ENCODE peak calls at places on chromosomes 11 and 22, in seven cellular contexts. F is CD8-positive, alpha-beta memory T cell; C is H7; Q is trophoblast cell; I is GM10248; G is activated CD4-positive, alpha-beta T cell treated with anti-CD3 and anti-CD28 coated beads for 24 hours; E is activated naive CD4-positive, alpha-beta T cell. M is an unnamed sample.

GRCh38 chr11:50246699-50247098 is 214.0 kb downstream of the OR4C45 start:
- DNase-seq in F (no peak), Q (no peak), G (no peak), I (no peak), E (no peak), C (no peak), M (no peak)

GRCh38 chr22:39176067-39176621 is 23.7 kb upstream of the CBX7 start:
- DNase-seq in Q (peak), I (no peak), G (no peak), F (no peak), E (no peak), C (peak), M (peak)

GRCh38 chr11:1830119-1830499 is 4.7 kb upstream of the SYT8 start:
- DNase-seq in I (no peak), Q (no peak), G (no peak), C (no peak), F (no peak), E (no peak), M (no peak)

GRCh38 chr11:96967616-96968015 is 577.8 kb downstream of the JRKL start:
- DNase-seq in E (no peak), I (no peak), Q (peak), C (no peak), G (no peak), F (no peak), M (no peak)

GRCh38 chr11:122633219-122633829 is 22.2 kb upstream of the UBASH3B start:
- DNase-seq in I (peak), E (no peak), Q (peak), G (no peak), F (no peak), C (peak), M (peak)

GRCh38 chr11:111063711-111064110 is 181.8 kb upstream of the POU2AF2 start:
- DNase-seq in G (no peak), I (no peak), C (no peak), E (no peak), F (no peak), Q (no peak), M (no peak)

GRCh38 chr11:1402776-1403620 is 13.3 kb downstream of the BRSK2 start:
- DNase-seq in G (no peak), I (no peak), F (no peak), C (no peak), E (no peak), Q (no peak), M (no peak)

GRCh38 chr11:3959918-3960295 is 104.4 kb downstream of the STIM1 start:
- DNase-seq in G (no peak), Q (peak), F (no peak), C (no peak), I (no peak), E (no peak), M (peak)

GRCh38 chr11:107044503-107044902 is 26.2 kb upstream of the GUCY1A2 start:
- DNase-seq in C (no peak), I (no peak), Q (no peak), G (no peak), E (no peak), F (no peak), M (no peak)

GRCh38 chr11:12353534-12353933 is 23.8 kb upstream of the PARVA start:
- DNase-seq in C (no peak), E (no peak), Q (no peak), I (no peak), G (no peak), F (no peak), M (no peak)

GRCh38 chr11:32448232-32448631 is 12.9 kb upstream of the WT1 start:
- DNase-seq in E (no peak), F (no peak), I (no peak), G (no peak), C (peak), Q (peak), M (peak)

GRCh38 chr22:46057762-46058420 is 80.9 kb upstream of the WNT7B start:
- DNase-seq in Q (no peak), E (no peak), F (peak), G (no peak), I (peak), C (no peak), M (peak)

GRCh38 chr11:4677948-4678347 is 19.7 kb downstream of the OR51E2 start:
- DNase-seq in F (no peak), C (no peak), Q (no peak), G (no peak), E (no peak), I (no peak), M (no peak)

GRCh38 chr11:21582791-21583190 is 610.1 kb upstream of the ANO5 start:
- DNase-seq in Q (no peak), I (no peak), G (no peak), E (no peak), C (no peak), F (no peak), M (no peak)

GRCh38 chr11:76838422-76839068 is 22.2 kb upstream of the ACER3 start:
- DNase-seq in I (no peak), C (peak), Q (no peak), E (no peak), G (no peak), F (no peak), M (no peak)

GRCh38 chr11:118073554-118073953 is 3.3 kb upstream of the TMPRSS4 start:
- DNase-seq in C (no peak), E (no peak), G (no peak), F (no peak), Q (no peak), I (no peak), M (no peak)

GRCh38 chr22:32804823-32805585 is 3.5 kb downstream of the TIMP3 start:
- DNase-seq in E (no peak), I (no peak), G (no peak), Q (peak), F (no peak), C (no peak), M (no peak)